ENCODE peak calls at places on chromosome 18, in nine cellular contexts. T is stomach, Z is H1, H is K562, Y is Panc1, D is HCT116, Q is transverse colon, R is GM23338, E is spleen. C is an unnamed sample.

GRCh38 chr18:66560092-66560491 is 43.8 kb downstream of the CDH19 start:
- DNase-seq in R (peak; percentile 47), H (no peak), Y (peak; percentile 17), T (no peak), D (no peak), Z (no peak), Q (no peak), E (no peak), C (no peak)

GRCh38 chr18:51614033-51614432 is 416.6 kb upstream of the MEX3C start:
- DNase-seq in T (no peak), H (peak; percentile 3), Y (peak; percentile 0), D (no peak), E (no peak), Z (no peak), Q (no peak), R (no peak), C (no peak)

GRCh38 chr18:39215920-39216319 is 1650.3 kb upstream of the CELF4 start:
- DNase-seq in T (no peak), Z (no peak), E (no peak), D (no peak), Y (no peak), H (no peak), R (no peak), Q (no peak), C (no peak)

GRCh38 chr18:9648431-9649163 is 34.2 kb upstream of the PPP4R1 start:
- DNase-seq in E (no peak), T (no peak), D (no peak), Q (no peak), Z (no peak), R (no peak), Y (no peak), H (no peak), C (no peak)

GRCh38 chr18:10404148-10404547 is 50.3 kb upstream of the APCDD1 start:
- DNase-seq in H (no peak), T (no peak), R (no peak), Q (no peak), Y (no peak), D (no peak), Z (no peak), E (no peak), C (no peak)

GRCh38 chr18:48408727-48409590 is at the start of gene ZBTB7C:
- DNase-seq in D (no peak), Y (no peak), E (peak; percentile 78), T (peak; percentile 60), Q (peak; percentile 28), Z (no peak), R (peak; percentile 65), H (peak; percentile 8), C (no peak)

GRCh38 chr18:65938592-65939372 is 188.0 kb downstream of the CDH7 start:
- DNase-seq in E (no peak), Q (peak; percentile 14), D (peak; percentile 0), R (peak; percentile 89), Y (no peak), H (peak; percentile 1), Z (peak; percentile 25), T (no peak), C (peak; percentile 8)

GRCh38 chr18:9619990-9620389 is 5.6 kb upstream of the PPP4R1 start:
- DNase-seq in D (no peak), R (no peak), Y (no peak), H (no peak), Z (no peak), E (peak; percentile 74), T (no peak), Q (no peak), C (no peak)

GRCh38 chr18:25349131-25349925 is 2.6 kb downstream of the ZNF521 start:
- DNase-seq in T (no peak), Z (no peak), H (no peak), E (peak; percentile 81), R (peak; percentile 67), D (no peak), Q (peak; percentile 10), Y (no peak), C (no peak)

GRCh38 chr18:51149605-51150429 is 47.7 kb downstream of the MEX3C start:
- DNase-seq in Z (no peak), Y (no peak), H (no peak), Q (no peak), R (no peak), D (no peak), T (no peak), E (no peak), C (no peak)

GRCh38 chr18:63241739-63242138 is 77.8 kb downstream of the BCL2 start:
- DNase-seq in Q (no peak), D (no peak), E (no peak), H (no peak), Z (no peak), R (no peak), T (no peak), Y (no peak), C (no peak)

GRCh38 chr18:46413684-46414083 is 243.3 kb downstream of the LOXHD1 start:
- DNase-seq in Z (no peak), H (no peak), T (no peak), E (no peak), R (no peak), Q (no peak), D (no peak), Y (no peak), C (no peak)

GRCh38 chr18:9822587-9822986 is 63.2 kb upstream of the TXNDC2 start:
- DNase-seq in T (no peak), Z (no peak), H (no peak), E (no peak), Y (no peak), Q (no peak), R (no peak), D (no peak), C (no peak)

GRCh38 chr18:44770641-44771040 is 90.0 kb downstream of the SETBP1 start:
- DNase-seq in H (no peak), Y (no peak), T (no peak), R (no peak), Q (no peak), E (no peak), D (no peak), Z (no peak), C (no peak)

GRCh38 chr18:46677609-46678470 is 20.8 kb upstream of the LOXHD1 start:
- DNase-seq in Q (no peak), H (no peak), R (peak; percentile 16), Y (no peak), D (peak; percentile 2), Z (no peak), E (no peak), T (no peak), C (no peak)

GRCh38 chr18:40413160-40413559 is 1541.9 kb upstream of the PIK3C3 start:
- DNase-seq in Y (no peak), R (peak; percentile 69), E (no peak), Q (peak; percentile 19), T (no peak), Z (peak; percentile 23), D (no peak), H (no peak), C (no peak)

GRCh38 chr18:47846431-47846830 is 84.0 kb downstream of the SMAD2 start:
- DNase-seq in T (no peak), E (no peak), R (no peak), H (no peak), Z (no peak), Y (no peak), Q (no peak), D (no peak), C (no peak)

GRCh38 chr18:6055711-6056110 is 160.4 kb upstream of the TMEM200C start:
- DNase-seq in E (no peak), H (no peak), Q (no peak), D (no peak), Z (no peak), R (no peak), Y (peak; percentile 43), T (no peak), C (no peak)

GRCh38 chr18:44552706-44553105 is 128.0 kb upstream of the SETBP1 start:
- DNase-seq in T (no peak), Z (no peak), H (no peak), D (no peak), E (no peak), Q (no peak), R (peak; percentile 60), Y (no peak), C (no peak)

GRCh38 chr18:45251236-45251635 is 364.0 kb upstream of the SLC14A2 start:
- DNase-seq in T (no peak), E (no peak), D (no peak), Y (no peak), H (no peak), R (no peak), Z (no peak), Q (no peak), C (no peak)

GRCh38 chr18:43735570-43735969 is 458.3 kb upstream of the SYT4 start:
- DNase-seq in T (no peak), D (no peak), E (no peak), Y (no peak), Q (no peak), R (no peak), H (no peak), Z (no peak), C (no peak)

GRCh38 chr18:52499646-52500045 is 159.6 kb downstream of the DCC start:
- DNase-seq in D (no peak), Y (no peak), Z (no peak), E (no peak), H (no peak), Q (no peak), R (no peak), T (no peak), C (no peak)

GRCh38 chr18:49898421-49898820 is 85.1 kb upstream of the ACAA2 start:
- DNase-seq in Q (peak; percentile 24), H (peak; percentile 29), E (no peak), T (peak; percentile 48), R (peak; percentile 88), D (peak; percentile 18), Z (no peak), Y (no peak), C (peak; percentile 18)
- H3K27ac ChIP-seq in Q (no peak overlapping the region), H (no peak overlapping the region), E (no peak overlapping the region), T (no peak overlapping the region), R (no peak overlapping the region), D (no peak overlapping the region), Z (no peak overlapping the region), Y (no peak overlapping the region), C (no peak overlapping the region)

DNA sequence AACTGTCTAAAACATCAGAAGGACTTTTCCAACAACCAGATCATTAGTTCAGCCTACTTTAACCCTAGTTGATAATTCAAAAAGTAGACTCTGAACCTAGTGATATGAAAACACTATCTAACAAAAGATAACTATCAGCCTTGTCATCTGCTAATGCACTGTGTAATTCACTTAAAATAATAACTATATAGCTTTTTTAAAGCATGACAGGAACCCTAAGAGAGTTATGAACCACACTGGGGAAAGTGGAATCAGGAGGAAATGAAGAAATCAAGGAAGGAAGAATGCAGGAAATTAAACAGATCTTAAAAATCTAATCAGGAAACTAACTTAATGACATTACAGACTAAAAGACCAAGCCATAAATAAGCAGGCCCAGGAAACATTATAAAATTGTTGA is 9.0 kb downstream of the B4GALT6 start:
- DNase-seq in T (no peak), Q (no peak), Z (no peak), R (no peak), D (no peak), Y (no peak), H (no peak), E (no peak), C (no peak)
- TF ChIP-seq POLR2AphosphoS5 in T (no peak), Q (no peak), Z (no peak), R (no peak), D (no peak), Y (no peak), H (no peak), E (no peak), C (no peak)

GRCh38 chr18:78517328-78517727 is 462.3 kb upstream of the SALL3 start:
- DNase-seq in H (no peak), Z (no peak), Q (no peak), Y (no peak), R (peak; percentile 11), E (no peak), D (no peak), T (peak; percentile 7), C (no peak)
- H3K27ac ChIP-seq in H (no peak overlapping the region), Z (no peak overlapping the region), Q (no peak overlapping the region), Y (no peak overlapping the region), R (no peak overlapping the region), E (no peak overlapping the region), D (no peak overlapping the region), T (no peak overlapping the region), C (no peak overlapping the region)

GRCh38 chr18:59026364-59026763 is 113.3 kb upstream of the SEC11C start:
- DNase-seq in Q (no peak), R (no peak), D (no peak), H (no peak), Z (no peak), Y (no peak), E (no peak), T (no peak), C (no peak)
- TF ChIP-seq POLR2AphosphoS5 in Q (no peak), R (no peak), D (no peak), H (no peak), Z (no peak), Y (no peak), E (no peak), T (no peak), C (no peak)